ENCODE peak calls at places on chromosome 6, in five cellular contexts. M, N, E, Y and X are unnamed samples.

GRCh38 chr6:166313255-166314070 is 5.3 kb upstream of the PRR18 start:
- DNase-seq in M (peak), N (no peak), E (peak), Y (no peak), X (peak)

GRCh38 chr6:41049548-41049947 is 3.5 kb upstream of the APOBEC2 start:
- DNase-seq in M (no peak), N (no peak), E (no peak), Y (no peak), X (no peak)

GRCh38 chr6:68649669-68650068 is 14.6 kb downstream of the ADGRB3 start:
- DNase-seq in M (no peak), N (no peak), E (no peak), Y (no peak), X (no peak)

GRCh38 chr6:145502417-145502816 is 232.9 kb downstream of the EPM2A start:
- DNase-seq in M (no peak), N (no peak), E (no peak), Y (no peak), X (no peak)

GRCh38 chr6:38725414-38726183 is 10.5 kb downstream of the DNAH8 start:
- DNase-seq in M (no peak), N (no peak), E (no peak), Y (no peak), X (no peak)

GRCh38 chr6:143529095-143529494 is 17.6 kb upstream of the FUCA2 start:
- DNase-seq in M (no peak), N (no peak), E (no peak), Y (no peak), X (no peak)

GRCh38 chr6:6230286-6230685 is 90.2 kb downstream of the F13A1 start:
- DNase-seq in M (no peak), N (no peak), E (no peak), Y (no peak), X (no peak)

GRCh38 chr6:30002871-30003270 is 58.2 kb upstream of the POLR1H start:
- DNase-seq in M (peak), N (no peak), E (no peak), Y (no peak), X (no peak)

GRCh38 chr6:31765910-31766794 is 3.7 kb downstream of the SAPCD1 start:
- DNase-seq in M (no peak), N (no peak), E (no peak), Y (no peak), X (no peak)

GRCh38 chr6:30882764-30883475 is 1.4 kb upstream of the DDR1 start:
- DNase-seq in M (no peak), N (peak), E (peak), Y (peak), X (no peak)

GRCh38 chr6:32982084-32982701 is 13.8 kb downstream of the BRD2 start:
- DNase-seq in M (no peak), N (no peak), E (no peak), Y (no peak), X (no peak)

GRCh38 chr6:83758533-83758932 is 49.6 kb upstream of the SNAP91 start:
- DNase-seq in M (no peak), N (no peak), E (no peak), Y (no peak), X (no peak)

GRCh38 chr6:22536111-22536510 is 33.3 kb upstream of the HDGFL1 start:
- DNase-seq in M (no peak), N (no peak), E (no peak), Y (no peak), X (no peak)

GRCh38 chr6:106324726-106325335 is 729 bp downstream of the ATG5 start:
- DNase-seq in M (peak), N (no peak), E (no peak), Y (no peak), X (no peak)

GRCh38 chr6:5034328-5034727 is 30.5 kb upstream of the RPP40 start:
- DNase-seq in M (no peak), N (no peak), E (no peak), Y (no peak), X (no peak)

GRCh38 chr6:110661426-110661825 is 153.8 kb downstream of the CDK19 start:
- DNase-seq in M (no peak), N (no peak), E (no peak), Y (no peak), X (no peak)

DNA sequence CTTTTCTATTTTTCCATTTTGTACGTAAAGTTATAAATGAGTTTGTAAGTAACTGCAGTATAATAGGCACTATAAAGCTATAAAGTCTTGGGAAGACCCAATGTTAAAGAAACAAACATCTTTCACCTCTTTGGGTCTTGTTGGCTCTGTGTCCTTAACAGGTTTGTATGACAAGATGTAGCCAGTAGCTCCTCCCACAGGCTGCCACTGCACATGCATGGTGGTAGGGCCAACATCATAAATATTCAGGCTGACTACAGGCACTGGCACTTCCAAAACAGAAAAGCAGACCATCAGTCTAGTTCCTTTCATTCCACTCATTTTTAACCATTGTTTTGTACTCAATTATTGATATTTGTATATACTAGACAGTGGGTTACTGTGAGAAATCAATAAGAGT is 59.9 kb downstream of the COL12A1 start:
- DNase-seq in M (no peak), N (no peak), E (no peak), Y (no peak), X (no peak)
- TF ChIP-seq CTCF in M (no peak), N (no peak), E (no peak), Y (no peak), X (no peak)

DNA sequence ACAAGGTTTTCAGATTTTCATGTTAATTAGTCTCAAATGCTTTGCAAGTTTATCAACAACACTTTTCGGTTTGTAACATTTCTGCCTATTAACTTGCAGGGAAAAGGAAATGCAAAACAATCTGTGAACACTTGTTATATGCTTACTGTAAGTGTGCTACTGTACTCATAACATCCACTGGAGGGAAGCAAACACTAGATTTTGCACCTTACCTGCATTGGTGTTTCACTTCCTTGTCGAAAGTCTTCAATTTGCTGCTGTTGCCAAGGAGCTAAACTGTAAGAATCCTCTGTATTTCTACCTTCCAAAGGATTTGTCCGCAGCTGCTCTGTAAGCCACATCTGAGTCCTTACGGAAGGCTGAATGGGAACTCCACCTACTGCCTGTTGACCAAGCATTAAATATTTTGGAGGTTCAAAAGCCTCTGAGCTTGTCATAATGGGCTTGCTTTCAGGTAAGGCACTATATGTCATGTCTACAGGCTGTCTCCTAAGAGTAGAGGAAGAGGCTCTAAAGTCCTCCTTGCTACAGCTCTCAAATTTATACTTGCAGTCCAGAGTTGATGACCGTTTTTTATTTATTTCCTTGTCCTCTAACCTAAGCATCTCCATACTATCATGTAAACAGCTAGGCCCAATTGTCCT is 17.3 kb downstream of the PLN start:
- DNase-seq in M (peak), N (no peak), E (peak), Y (no peak), X (no peak)
- TF ChIP-seq CTCF in M (peak), N (no peak), E (peak), Y (peak), X (peak)

GRCh38 chr6:164214066-164214465 is 799.5 kb downstream of the QKI start:
- DNase-seq in M (no peak), N (no peak), E (no peak), Y (no peak), X (no peak)

GRCh38 chr6:164216839-164217238 is 802.3 kb downstream of the QKI start:
- DNase-seq in M (no peak), N (no peak), E (no peak), Y (no peak), X (no peak)

DNA sequence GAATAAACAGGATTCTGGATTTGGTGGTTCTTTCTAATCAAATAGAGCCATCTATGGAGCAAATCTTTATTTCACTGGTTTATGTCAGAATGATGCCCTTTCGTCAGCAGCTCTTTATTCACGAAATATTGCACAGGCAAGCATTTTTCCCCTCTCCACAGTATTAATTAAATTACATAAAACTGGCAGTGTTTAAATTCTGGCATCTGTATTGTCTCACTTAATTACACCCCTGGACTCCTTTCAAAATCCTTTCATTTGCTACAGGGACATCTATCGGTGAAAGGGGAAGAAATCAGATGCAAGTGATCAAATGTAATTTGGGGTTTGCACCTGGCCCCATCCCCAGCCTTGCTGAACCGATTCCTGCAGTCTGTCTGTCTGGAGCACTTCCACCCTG is 801.9 kb downstream of the QKI start:
- DNase-seq in M (no peak), N (no peak), E (no peak), Y (no peak), X (no peak)
- TF ChIP-seq CTCF in M (no peak), N (no peak), E (no peak), Y (no peak), X (no peak)

DNA sequence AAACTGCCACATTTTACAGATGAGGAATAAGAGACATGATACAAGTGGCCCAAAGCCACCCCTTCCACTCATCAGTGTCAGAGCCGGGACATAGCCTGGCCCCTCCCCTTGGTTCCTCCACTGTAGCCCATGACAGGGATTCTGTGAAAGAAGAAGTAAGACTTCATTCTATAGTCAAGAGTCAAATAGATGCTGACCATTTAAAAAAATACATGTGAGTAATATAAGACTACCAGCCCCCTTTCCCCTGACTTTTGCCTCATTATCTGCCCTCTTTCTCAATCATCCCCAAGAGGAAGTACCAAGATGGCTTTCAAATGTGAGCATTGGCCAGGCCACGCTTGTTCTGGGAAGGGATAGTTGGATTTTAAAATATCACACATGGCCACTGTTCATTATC is 57.8 kb upstream of the TAB2 start:
- DNase-seq in M (no peak), N (no peak), E (no peak), Y (no peak), X (no peak)
- TF ChIP-seq CTCF in M (no peak), N (no peak), E (no peak), Y (no peak), X (no peak)

GRCh38 chr6:25774120-25774730 is 19.7 kb downstream of the SLC17A4 start:
- DNase-seq in M (no peak), N (no peak), E (no peak), Y (no peak), X (no peak)

GRCh38 chr6:25769983-25770382 is 15.4 kb downstream of the SLC17A4 start:
- DNase-seq in M (no peak), N (no peak), E (no peak), Y (no peak), X (no peak)

GRCh38 chr6:25768566-25768965 is 14.0 kb downstream of the SLC17A4 start:
- DNase-seq in M (no peak), N (no peak), E (no peak), Y (no peak), X (no peak)
- TF ChIP-seq CTCF in M (no peak), N (no peak), E (no peak), Y (no peak), X (no peak)